ENCODE peak calls at places on chromosomes 2 and 18, in ten cellular contexts. O is osteocyte, E is AG09309, U is K562, D is fibroblast of lung, M is tibial artery, I is RWPE1, A is neural crest cell, K is choroid plexus epithelial cell, Y is GM12865. L is an unnamed sample.

GRCh38 chr2:181393472-181393871 is 63.7 kb upstream of the ITGA4 start:
- DNase-seq in O (no peak), E (no peak), U (no peak), D (peak), M (no peak), I (peak), A (no peak), K (peak), Y (peak), L (no peak)

GRCh38 chr2:225002656-225003045 is 39.6 kb downstream of the DOCK10 start:
- DNase-seq in O (no peak), E (no peak), U (no peak), D (no peak), M (no peak), I (no peak), A (no peak), K (no peak), Y (peak), L (no peak)

GRCh38 chr2:224449212-224450147 is 47.6 kb upstream of the FAM124B start:
- DNase-seq in O (no peak), E (no peak), U (no peak), D (peak), M (no peak), I (peak), A (no peak), K (peak), Y (peak), L (no peak)

GRCh38 chr2:189179607-189179979 is at the start of gene COL5A2:
- DNase-seq in O (peak), E (peak), U (no peak), D (peak), M (peak), I (peak), A (peak), K (peak), Y (no peak), L (no peak)

GRCh38 chr2:36965751-36966369 is 476 bp downstream of the STRN start:
- DNase-seq in O (no peak), E (no peak), U (peak), D (no peak), M (peak), I (peak), A (peak), K (peak), Y (peak), L (peak)

GRCh38 chr2:97355887-97356286 is 233.8 kb downstream of the ANKRD36B start:
- DNase-seq in O (no peak), E (no peak), U (no peak), D (no peak), M (no peak), I (no peak), A (no peak), K (peak), Y (no peak), L (no peak)

GRCh38 chr2:70686577-70687460 is 81.2 kb downstream of the ADD2 start:
- DNase-seq in O (no peak), E (peak), U (peak), D (peak), M (peak), I (peak), A (peak), K (peak), Y (peak), L (peak)

GRCh38 chr2:194616334-194616733 is 1040.7 kb upstream of the SLC39A10 start:
- DNase-seq in O (no peak), E (no peak), U (no peak), D (no peak), M (no peak), I (no peak), A (no peak), K (no peak), Y (peak), L (no peak)

GRCh38 chr18:5890606-5891360 is 4.5 kb downstream of the TMEM200C start:
- DNase-seq in O (no peak), E (no peak), U (no peak), D (no peak), M (peak), I (no peak), A (peak), K (no peak), Y (peak), L (no peak)

DNA sequence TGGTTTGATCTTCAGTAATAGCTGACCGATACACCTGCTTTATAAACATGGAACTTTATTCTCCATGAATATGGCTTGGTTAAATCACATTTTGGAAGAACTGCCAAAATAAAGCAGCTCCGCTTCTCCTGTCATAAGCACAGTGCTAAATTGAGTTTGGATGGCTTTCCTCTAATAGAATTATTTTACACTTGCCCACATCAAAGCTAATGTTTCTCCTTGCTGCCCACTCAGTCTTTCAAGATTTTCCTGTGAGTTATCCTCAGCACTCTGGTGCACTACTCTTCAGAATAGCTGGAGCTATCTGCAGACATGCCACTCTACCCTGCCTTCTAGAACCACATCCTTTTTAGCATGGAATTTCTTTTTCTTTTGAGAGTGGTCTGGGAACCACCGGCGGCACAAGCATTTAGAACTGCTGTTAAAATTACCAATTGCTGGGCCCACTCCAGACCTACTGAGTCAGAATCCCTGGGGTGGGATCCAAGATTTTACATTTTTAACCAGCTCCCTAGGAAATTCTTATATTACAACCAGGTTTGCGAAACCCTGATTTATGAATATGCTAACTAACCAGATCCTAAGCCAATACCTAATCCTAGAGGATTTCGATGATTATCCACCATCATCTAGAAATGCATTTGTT is 283.3 kb downstream of the AFF3 start:
- DNase-seq in O (no peak), E (peak), U (no peak), D (peak), M (no peak), I (no peak), A (no peak), K (no peak), Y (no peak), L (no peak)
- TF ChIP-seq CTCF in O (no peak), E (no peak), U (no peak), D (no peak), M (no peak), I (no peak), A (no peak), K (no peak), Y (no peak), L (no peak)

DNA sequence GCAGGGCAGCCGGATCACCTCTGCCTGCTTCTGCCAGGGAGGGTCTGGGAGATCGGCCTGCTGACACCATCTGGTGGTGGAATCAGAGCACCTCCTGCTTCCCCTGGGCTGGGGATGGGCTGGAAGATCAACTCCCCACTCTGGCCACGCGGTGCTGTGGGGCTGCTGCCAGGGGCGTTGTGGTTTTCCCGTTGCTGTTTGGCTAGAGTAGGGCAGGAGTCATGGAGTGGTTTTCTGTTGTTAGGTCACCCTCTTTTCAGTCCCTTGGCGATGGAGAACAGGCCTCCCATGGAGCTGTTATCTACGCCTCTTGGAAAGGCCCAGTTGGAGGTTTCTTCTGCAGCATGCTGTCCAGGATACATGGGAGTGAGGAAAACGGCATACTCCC is 15.2 kb downstream of the BCL2L11 start:
- DNase-seq in O (no peak), E (peak), U (peak), D (peak), M (no peak), I (no peak), A (no peak), K (peak), Y (no peak), L (no peak)
- TF ChIP-seq CTCF in O (no peak), E (peak), U (peak), D (peak), M (no peak), I (no peak), A (peak), K (peak), Y (no peak), L (no peak)

DNA sequence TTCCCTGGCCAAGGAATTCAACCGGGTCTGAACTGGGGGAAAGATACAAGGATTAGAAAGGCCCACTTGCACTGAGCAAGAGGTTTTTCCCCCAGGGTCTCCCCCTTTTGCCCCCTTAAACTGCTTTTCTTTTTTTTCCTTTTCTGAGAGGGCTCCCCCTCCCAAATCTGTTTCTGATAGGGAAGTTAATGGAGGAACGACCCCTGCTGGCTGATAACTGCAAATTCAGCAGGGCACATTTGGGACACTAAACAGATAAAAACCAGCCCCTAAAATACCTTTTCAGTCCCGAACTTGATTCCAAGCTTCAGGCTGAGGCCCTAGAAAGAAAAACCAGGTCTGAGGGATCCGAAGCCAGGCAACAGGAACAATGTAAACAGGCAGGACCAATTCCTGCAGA is 1012.4 kb upstream of the CRIM1 start:
- DNase-seq in O (no peak), E (no peak), U (peak), D (no peak), M (no peak), I (no peak), A (peak), K (no peak), Y (peak), L (no peak)
- TF ChIP-seq CTCF in O (peak), E (no peak), U (peak), D (no peak), M (no peak), I (no peak), A (peak), K (no peak), Y (peak), L (peak)

DNA sequence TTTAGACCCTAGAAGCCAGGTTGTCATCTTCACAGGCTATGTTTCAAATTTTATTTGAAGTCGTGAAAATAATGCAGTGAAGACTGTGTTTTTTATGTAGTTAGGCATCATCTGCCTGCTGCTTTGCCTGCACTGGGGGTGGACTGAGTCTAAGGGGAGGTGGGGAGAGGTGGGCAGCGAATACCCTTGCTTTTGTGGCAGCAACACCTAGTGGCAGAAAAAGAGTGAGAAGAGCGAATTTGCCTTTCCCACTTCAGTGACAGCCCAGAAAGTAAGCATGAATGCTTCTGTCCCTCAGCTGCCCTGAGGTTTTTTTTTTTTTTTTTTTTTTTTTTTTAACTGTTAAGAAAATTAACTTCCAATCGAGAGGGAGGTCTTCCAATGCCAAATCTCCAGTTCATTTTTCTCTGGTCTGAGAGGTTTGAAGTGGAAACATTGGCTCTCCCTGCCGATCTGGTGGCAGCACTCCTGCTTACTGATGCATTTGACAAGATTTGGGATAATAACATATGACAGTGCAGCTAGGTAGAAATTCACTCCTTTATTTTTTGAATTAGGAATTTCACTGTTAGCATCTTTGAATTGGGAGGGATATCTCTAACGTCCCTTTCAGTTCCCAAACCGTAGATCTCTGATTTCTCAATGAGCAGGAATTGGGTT is 60.3 kb upstream of the LYPD6B start:
- DNase-seq in O (no peak), E (no peak), U (no peak), D (no peak), M (no peak), I (no peak), A (no peak), K (no peak), Y (no peak), L (no peak)
- TF ChIP-seq CTCF in O (peak), E (no peak), U (no peak), D (no peak), M (no peak), I (no peak), A (no peak), K (peak), Y (no peak), L (peak)

DNA sequence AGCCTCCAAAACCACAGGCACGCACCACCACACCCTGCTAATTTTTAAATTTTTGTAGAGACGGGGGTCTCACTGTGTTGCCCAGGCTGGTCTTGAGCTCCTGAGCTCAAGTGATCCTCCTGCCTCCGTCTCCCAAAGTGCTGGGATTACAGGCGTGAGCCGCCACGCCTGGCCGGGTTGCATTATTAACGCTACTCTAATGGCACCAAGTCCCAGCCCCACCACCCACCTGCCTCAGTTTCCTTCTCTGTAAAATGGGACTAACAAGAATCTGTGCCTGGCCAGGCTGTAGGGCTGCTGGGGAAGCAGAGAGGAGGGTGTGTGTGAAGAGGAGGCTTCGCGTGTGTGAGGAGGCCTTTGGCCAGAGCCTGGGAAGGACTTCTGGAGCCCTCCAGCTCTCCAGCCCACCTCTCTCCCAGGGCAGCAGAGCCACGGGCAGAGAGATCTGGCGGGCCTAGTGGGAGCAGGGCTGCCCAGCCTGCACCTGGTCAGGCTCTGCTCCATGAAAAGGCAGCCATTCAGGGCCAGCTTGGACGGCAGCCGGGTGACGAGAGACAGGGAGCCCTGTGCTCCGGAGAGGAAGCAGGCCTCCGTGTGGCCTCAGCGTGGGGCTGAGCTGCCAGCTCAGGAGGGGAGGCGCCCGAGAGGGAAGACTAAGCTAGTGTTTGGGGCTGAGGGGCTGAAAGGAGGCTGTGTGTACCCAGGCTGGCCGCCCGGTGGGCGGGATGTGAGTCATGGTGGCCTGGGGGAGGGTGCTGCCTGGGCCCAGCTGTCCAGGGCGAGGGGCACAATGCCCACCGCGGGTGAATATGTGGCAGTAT is 7.4 kb upstream of the B3GNT7 start:
- DNase-seq in O (no peak), E (no peak), U (no peak), D (peak), M (no peak), I (no peak), A (peak), K (peak), Y (no peak), L (no peak)
- TF ChIP-seq CTCF in O (no peak), E (no peak), U (no peak), D (no peak), M (no peak), I (no peak), A (no peak), K (peak), Y (no peak), L (no peak)

DNA sequence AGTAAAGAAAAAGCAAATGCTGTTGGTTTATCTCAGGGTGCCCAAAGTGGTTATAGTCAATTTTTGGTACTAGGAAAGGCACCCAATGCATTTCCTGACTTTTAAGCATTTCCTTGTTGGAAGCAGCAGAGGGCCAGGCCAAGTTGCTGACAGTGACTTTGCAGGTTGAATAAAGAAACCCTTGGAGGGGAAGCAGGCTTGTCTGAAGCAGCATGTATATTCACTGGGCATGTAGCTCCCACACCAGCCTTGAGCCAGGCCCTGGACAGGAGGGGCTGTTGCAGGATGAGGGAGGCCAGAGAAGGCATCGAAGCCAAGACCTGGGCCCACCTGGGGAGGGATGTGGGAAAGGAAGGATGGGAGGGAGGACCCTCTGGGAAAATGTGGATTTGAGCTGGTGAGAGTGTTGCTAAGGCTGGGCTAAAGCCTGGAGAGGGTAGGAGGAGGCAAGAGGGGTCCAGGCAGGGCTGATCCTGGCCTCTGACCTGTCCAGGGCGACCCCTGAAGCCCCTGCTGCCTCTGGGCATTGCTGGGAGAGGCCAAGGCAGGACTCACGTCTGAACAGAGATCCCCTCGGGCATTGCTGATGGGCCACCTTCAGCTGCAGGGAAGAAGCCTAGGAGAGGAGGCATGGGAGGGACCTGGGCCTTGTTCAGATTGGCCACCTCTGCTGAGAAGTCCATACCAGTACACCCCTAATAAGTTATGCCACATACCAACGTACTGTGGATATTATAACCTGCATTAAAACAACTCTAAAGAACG is 79.6 kb downstream of the STPG4 start:
- DNase-seq in O (no peak), E (no peak), U (no peak), D (no peak), M (no peak), I (no peak), A (no peak), K (no peak), Y (no peak), L (no peak)
- TF ChIP-seq CTCF in O (peak), E (peak), U (no peak), D (no peak), M (no peak), I (no peak), A (no peak), K (peak), Y (no peak), L (no peak)

DNA sequence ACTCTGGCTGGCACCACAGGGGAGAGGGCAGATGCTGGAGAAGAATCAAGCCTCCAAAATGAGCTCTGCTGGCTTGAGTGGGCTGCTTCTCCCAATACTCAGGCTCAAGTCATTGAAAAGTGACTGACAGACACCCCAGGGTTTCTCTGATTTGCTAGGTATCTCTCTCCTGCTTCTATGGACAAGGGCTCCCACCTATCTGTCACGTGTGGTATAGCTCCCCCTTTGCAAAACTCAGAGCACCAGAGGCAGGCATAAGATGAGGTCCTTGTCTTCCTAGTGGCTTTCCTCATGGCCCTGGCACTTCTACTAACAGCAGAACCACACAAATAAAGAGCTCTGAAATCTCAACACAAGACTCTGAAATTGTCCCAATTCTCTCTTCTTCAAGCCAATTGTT is 105.2 kb downstream of the GALNT14 start:
- DNase-seq in O (no peak), E (no peak), U (no peak), D (no peak), M (no peak), I (no peak), A (no peak), K (no peak), Y (no peak), L (no peak)
- TF ChIP-seq CTCF in O (no peak), E (no peak), U (peak), D (no peak), M (no peak), I (no peak), A (no peak), K (no peak), Y (no peak), L (no peak)

GRCh38 chr2:129193961-129194360 is 785.5 kb upstream of the RAB6C start:
- DNase-seq in O (no peak), E (no peak), U (no peak), D (no peak), M (no peak), I (no peak), A (no peak), K (no peak), Y (no peak), L (no peak)
- TF ChIP-seq CTCF in O (no peak), E (no peak), U (peak), D (no peak), M (no peak), I (no peak), A (no peak), K (no peak), Y (no peak), L (no peak)